ENCODE peak calls at places on chromosomes 4 and X, in nine cellular contexts. One of them, this sample, is unnamed.

GRCh38 chr4:119170195-119170594 is 34.6 kb downstream of the MYOZ2 start:
- DNase-seq in naive thymus-derived CD4-positive, alpha-beta T cell: no peak
- DNase-seq in T-cell: no peak
- DNase-seq in astrocyte of the spinal cord: no peak
- DNase-seq in C1 segment of cervical spinal cord: no peak
- DNase-seq in AG04450: no peak
- DNase-seq in RCC 7860: no peak
- DNase-seq in head of caudate nucleus: no peak
- DNase-seq in ELR: peak; percentile 9
- DNase-seq in this sample: no peak

GRCh38 chr4:73257995-73258667 is 467 bp downstream of the ANKRD17 start:
- DNase-seq in head of caudate nucleus: no peak
- DNase-seq in astrocyte of the spinal cord: peak; percentile 22
- DNase-seq in RCC 7860: peak; percentile 16
- DNase-seq in T-cell: no peak
- DNase-seq in naive thymus-derived CD4-positive, alpha-beta T cell: no peak
- DNase-seq in C1 segment of cervical spinal cord: no peak
- DNase-seq in ELR: peak; percentile 62
- DNase-seq in AG04450: no peak
- DNase-seq in this sample: no peak

GRCh38 chr4:69156913-69157312 is 57.6 kb downstream of the UGT2B11 start:
- DNase-seq in ELR: peak; percentile 1
- DNase-seq in head of caudate nucleus: no peak
- DNase-seq in T-cell: no peak
- DNase-seq in AG04450: no peak
- DNase-seq in C1 segment of cervical spinal cord: no peak
- DNase-seq in astrocyte of the spinal cord: no peak
- DNase-seq in RCC 7860: no peak
- DNase-seq in naive thymus-derived CD4-positive, alpha-beta T cell: no peak
- DNase-seq in this sample: no peak

GRCh38 chrX:38860106-38861013 is 59.1 kb downstream of the MID1IP1 start:
- DNase-seq in astrocyte of the spinal cord: no peak
- DNase-seq in ELR: no peak
- DNase-seq in naive thymus-derived CD4-positive, alpha-beta T cell: no peak
- DNase-seq in T-cell: no peak
- DNase-seq in head of caudate nucleus: no peak
- DNase-seq in C1 segment of cervical spinal cord: no peak
- DNase-seq in RCC 7860: no peak
- DNase-seq in AG04450: no peak
- DNase-seq in this sample: no peak

GRCh38 chrX:7062276-7062675 is 85.2 kb upstream of the STS start:
- DNase-seq in T-cell: no peak
- DNase-seq in C1 segment of cervical spinal cord: no peak
- DNase-seq in AG04450: no peak
- DNase-seq in ELR: peak; percentile 2
- DNase-seq in naive thymus-derived CD4-positive, alpha-beta T cell: no peak
- DNase-seq in RCC 7860: no peak
- DNase-seq in astrocyte of the spinal cord: peak; percentile 35
- DNase-seq in head of caudate nucleus: no peak
- DNase-seq in this sample: no peak

GRCh38 chr4:7909966-7910720 is 29.5 kb downstream of the AFAP1 start:
- DNase-seq in head of caudate nucleus: no peak
- DNase-seq in C1 segment of cervical spinal cord: no peak
- DNase-seq in AG04450: no peak
- DNase-seq in astrocyte of the spinal cord: no peak
- DNase-seq in RCC 7860: no peak
- DNase-seq in ELR: no peak
- DNase-seq in T-cell: no peak
- DNase-seq in naive thymus-derived CD4-positive, alpha-beta T cell: no peak
- DNase-seq in this sample: no peak

GRCh38 chr4:108094131-108094530 is 74.6 kb downstream of the LEF1 start:
- DNase-seq in RCC 7860: no peak
- DNase-seq in naive thymus-derived CD4-positive, alpha-beta T cell: no peak
- DNase-seq in head of caudate nucleus: no peak
- DNase-seq in T-cell: no peak
- DNase-seq in ELR: no peak
- DNase-seq in C1 segment of cervical spinal cord: no peak
- DNase-seq in AG04450: no peak
- DNase-seq in astrocyte of the spinal cord: no peak
- DNase-seq in this sample: no peak

GRCh38 chr4:170400346-170400745 is 310.6 kb upstream of the AADAT start:
- DNase-seq in head of caudate nucleus: no peak
- DNase-seq in C1 segment of cervical spinal cord: no peak
- DNase-seq in astrocyte of the spinal cord: no peak
- DNase-seq in T-cell: no peak
- DNase-seq in ELR: peak; percentile 25
- DNase-seq in RCC 7860: peak; percentile 41
- DNase-seq in AG04450: no peak
- DNase-seq in naive thymus-derived CD4-positive, alpha-beta T cell: no peak
- DNase-seq in this sample: no peak

GRCh38 chrX:44643723-44644122 is 101.1 kb upstream of the FUNDC1 start:
- DNase-seq in AG04450: no peak
- DNase-seq in astrocyte of the spinal cord: no peak
- DNase-seq in ELR: no peak
- DNase-seq in C1 segment of cervical spinal cord: no peak
- DNase-seq in head of caudate nucleus: no peak
- DNase-seq in RCC 7860: no peak
- DNase-seq in naive thymus-derived CD4-positive, alpha-beta T cell: no peak
- DNase-seq in T-cell: no peak
- DNase-seq in this sample: no peak

GRCh38 chr4:6221296-6221850 is 21.0 kb upstream of the JAKMIP1 start:
- DNase-seq in C1 segment of cervical spinal cord: no peak
- DNase-seq in naive thymus-derived CD4-positive, alpha-beta T cell: no peak
- DNase-seq in RCC 7860: no peak
- DNase-seq in ELR: no peak
- DNase-seq in head of caudate nucleus: peak; percentile 63
- DNase-seq in AG04450: no peak
- DNase-seq in T-cell: no peak
- DNase-seq in astrocyte of the spinal cord: no peak
- DNase-seq in this sample: no peak

GRCh38 chr4:22389240-22389871 is 126.5 kb downstream of the ADGRA3 start:
- DNase-seq in astrocyte of the spinal cord: peak; percentile 85
- DNase-seq in RCC 7860: peak; percentile 39
- DNase-seq in naive thymus-derived CD4-positive, alpha-beta T cell: peak; percentile 48
- DNase-seq in head of caudate nucleus: peak; percentile 59
- DNase-seq in T-cell: peak; percentile 17
- DNase-seq in AG04450: peak; percentile 72
- DNase-seq in C1 segment of cervical spinal cord: no peak
- DNase-seq in ELR: peak; percentile 76
- DNase-seq in this sample: no peak

GRCh38 chr4:119204898-119205297 is 7.6 kb upstream of the USP53 start:
- DNase-seq in head of caudate nucleus: no peak
- DNase-seq in AG04450: no peak
- DNase-seq in T-cell: no peak
- DNase-seq in astrocyte of the spinal cord: no peak
- DNase-seq in ELR: no peak
- DNase-seq in naive thymus-derived CD4-positive, alpha-beta T cell: no peak
- DNase-seq in C1 segment of cervical spinal cord: no peak
- DNase-seq in RCC 7860: no peak
- DNase-seq in this sample: no peak

GRCh38 chr4:76210502-76210901 is 3.1 kb downstream of the SCARB2 start:
- DNase-seq in AG04450: no peak
- DNase-seq in head of caudate nucleus: no peak
- DNase-seq in astrocyte of the spinal cord: no peak
- DNase-seq in ELR: no peak
- DNase-seq in C1 segment of cervical spinal cord: no peak
- DNase-seq in T-cell: no peak
- DNase-seq in naive thymus-derived CD4-positive, alpha-beta T cell: no peak
- DNase-seq in RCC 7860: no peak
- DNase-seq in this sample: no peak

GRCh38 chr4:131091896-131092295 is 1995.9 kb downstream of the C4orf33 start:
- DNase-seq in AG04450: no peak
- DNase-seq in RCC 7860: no peak
- DNase-seq in naive thymus-derived CD4-positive, alpha-beta T cell: no peak
- DNase-seq in astrocyte of the spinal cord: peak; percentile 64
- DNase-seq in C1 segment of cervical spinal cord: no peak
- DNase-seq in head of caudate nucleus: no peak
- DNase-seq in ELR: peak; percentile 72
- DNase-seq in T-cell: no peak
- DNase-seq in this sample: no peak

GRCh38 chr4:10066704-10067651 is 45.7 kb upstream of the SLC2A9 start:
- DNase-seq in T-cell: no peak
- DNase-seq in head of caudate nucleus: no peak
- DNase-seq in RCC 7860: no peak
- DNase-seq in ELR: no peak
- DNase-seq in astrocyte of the spinal cord: no peak
- DNase-seq in AG04450: no peak
- DNase-seq in C1 segment of cervical spinal cord: no peak
- DNase-seq in naive thymus-derived CD4-positive, alpha-beta T cell: no peak
- DNase-seq in this sample: no peak

GRCh38 chr4:17030543-17030942 is 132.1 kb upstream of the LDB2 start:
- DNase-seq in T-cell: no peak
- DNase-seq in astrocyte of the spinal cord: peak; percentile 92
- DNase-seq in naive thymus-derived CD4-positive, alpha-beta T cell: no peak
- DNase-seq in AG04450: peak; percentile 75
- DNase-seq in head of caudate nucleus: no peak
- DNase-seq in C1 segment of cervical spinal cord: no peak
- DNase-seq in RCC 7860: no peak
- DNase-seq in ELR: peak; percentile 90
- DNase-seq in this sample: peak; percentile 52

GRCh38 chrX:133190877-133191738 is 27.0 kb downstream of the TFDP3 start:
- DNase-seq in AG04450: no peak
- DNase-seq in T-cell: no peak
- DNase-seq in naive thymus-derived CD4-positive, alpha-beta T cell: no peak
- DNase-seq in ELR: no peak
- DNase-seq in astrocyte of the spinal cord: no peak
- DNase-seq in RCC 7860: no peak
- DNase-seq in head of caudate nucleus: no peak
- DNase-seq in C1 segment of cervical spinal cord: no peak
- DNase-seq in this sample: no peak

GRCh38 chr4:30770049-30770549 is 49.9 kb downstream of the PCDH7 start:
- DNase-seq in astrocyte of the spinal cord: peak; percentile 85
- DNase-seq in AG04450: no peak
- DNase-seq in ELR: peak; percentile 71
- DNase-seq in T-cell: no peak
- DNase-seq in C1 segment of cervical spinal cord: no peak
- DNase-seq in RCC 7860: no peak
- DNase-seq in naive thymus-derived CD4-positive, alpha-beta T cell: no peak
- DNase-seq in head of caudate nucleus: no peak
- DNase-seq in this sample: no peak